ENCODE peak calls at places on chromosomes 16 and 17, in six cellular contexts. One of them, this sample, is unnamed.

GRCh38 chr16:4052801-4053662 is 63.2 kb downstream of the ADCY9 start:
- DNase-seq in SK-N-SH: no peak
- DNase-seq in AG08395: peak
- DNase-seq in lung: peak
- DNase-seq in Caki2: peak
- DNase-seq in pulmonary artery endothelial cell: no peak
- DNase-seq in this sample: no peak

GRCh38 chr17:42518046-42518754 is 17.8 kb upstream of the NAGLU start:
- DNase-seq in SK-N-SH: no peak
- DNase-seq in AG08395: peak
- DNase-seq in lung: peak
- DNase-seq in Caki2: peak
- DNase-seq in pulmonary artery endothelial cell: peak
- DNase-seq in this sample: peak

GRCh38 chr17:81371910-81372760 is 23.1 kb upstream of the BAHCC1 start:
- DNase-seq in SK-N-SH: peak
- DNase-seq in AG08395: peak
- DNase-seq in lung: no peak
- DNase-seq in Caki2: peak
- DNase-seq in pulmonary artery endothelial cell: no peak
- DNase-seq in this sample: no peak

GRCh38 chr16:26749072-26749471 is 317.7 kb upstream of the C16orf82 start:
- DNase-seq in SK-N-SH: no peak
- DNase-seq in AG08395: no peak
- DNase-seq in lung: no peak
- DNase-seq in Caki2: no peak
- DNase-seq in pulmonary artery endothelial cell: no peak
- DNase-seq in this sample: no peak

GRCh38 chr17:45150911-45151809 is 2.9 kb downstream of the HEXIM1 start:
- DNase-seq in SK-N-SH: no peak
- DNase-seq in AG08395: no peak
- DNase-seq in lung: no peak
- DNase-seq in Caki2: no peak
- DNase-seq in pulmonary artery endothelial cell: no peak
- DNase-seq in this sample: no peak

GRCh38 chr17:45004388-45004787 is 36.3 kb upstream of the C1QL1 start:
- DNase-seq in SK-N-SH: no peak
- DNase-seq in AG08395: no peak
- DNase-seq in lung: no peak
- DNase-seq in Caki2: no peak
- DNase-seq in pulmonary artery endothelial cell: no peak
- DNase-seq in this sample: no peak

GRCh38 chr17:47961406-47961805 is 3.7 kb upstream of the PRR15L start:
- DNase-seq in SK-N-SH: no peak
- DNase-seq in AG08395: no peak
- DNase-seq in lung: no peak
- DNase-seq in Caki2: no peak
- DNase-seq in pulmonary artery endothelial cell: no peak
- DNase-seq in this sample: no peak

GRCh38 chr16:50270510-50271147 is 4.3 kb downstream of the ADCY7 start:
- DNase-seq in SK-N-SH: no peak
- DNase-seq in AG08395: no peak
- DNase-seq in lung: no peak
- DNase-seq in Caki2: no peak
- DNase-seq in pulmonary artery endothelial cell: no peak
- DNase-seq in this sample: no peak

GRCh38 chr16:52257534-52257933 is 289.4 kb downstream of the TOX3 start:
- DNase-seq in SK-N-SH: no peak
- DNase-seq in AG08395: no peak
- DNase-seq in lung: no peak
- DNase-seq in Caki2: no peak
- DNase-seq in pulmonary artery endothelial cell: no peak
- DNase-seq in this sample: no peak

GRCh38 chr17:61157246-61157887 is 242.3 kb upstream of the TBX2 start:
- DNase-seq in SK-N-SH: peak
- DNase-seq in AG08395: peak
- DNase-seq in lung: no peak
- DNase-seq in Caki2: no peak
- DNase-seq in pulmonary artery endothelial cell: no peak
- DNase-seq in this sample: no peak

GRCh38 chr17:57424273-57424672 is 167.9 kb downstream of the MSI2 start:
- DNase-seq in SK-N-SH: no peak
- DNase-seq in AG08395: no peak
- DNase-seq in lung: no peak
- DNase-seq in Caki2: no peak
- DNase-seq in pulmonary artery endothelial cell: no peak
- DNase-seq in this sample: no peak

This sample was measured in K562.